ENCODE peak calls at places on chromosomes 2 and 18, in nine cellular contexts. Z is OCI-LY7, C is AG10803, X is cardiac fibroblast, D is WERI-Rb-1, E is Peyer's patch, O is fibroblast of lung, N is left lung, B is B cell. Q is an unnamed sample.

GRCh38 chr2:190912731-190913130 is 32.1 kb downstream of the GLS start:
- DNase-seq in C (peak), E (no peak), N (no peak), Z (no peak), D (no peak), X (peak), O (peak), B (no peak), Q (no peak)

GRCh38 chr2:64422466-64422865 is 31.5 kb upstream of the LGALSL start:
- DNase-seq in N (no peak), Z (no peak), X (no peak), B (no peak), O (no peak), E (no peak), D (no peak), C (no peak), Q (no peak)

GRCh38 chr18:78612318-78612717 is 367.3 kb upstream of the SALL3 start:
- DNase-seq in X (no peak), N (no peak), Z (no peak), B (no peak), D (peak), C (no peak), E (no peak), O (no peak), Q (no peak)

GRCh38 chr18:79439201-79440023 is 43.7 kb downstream of the NFATC1 start:
- DNase-seq in O (no peak), Z (no peak), B (peak), E (no peak), N (no peak), C (peak), D (no peak), X (no peak), Q (no peak)

GRCh38 chr2:113060396-113060795 is 1.4 kb downstream of the IL36RN start:
- DNase-seq in D (no peak), N (no peak), C (peak), X (peak), O (no peak), Z (no peak), E (no peak), B (no peak), Q (no peak)

GRCh38 chr2:27727257-27727656 is 44.3 kb upstream of the MRPL33 start:
- DNase-seq in D (no peak), O (no peak), C (no peak), X (peak), Z (no peak), B (no peak), E (no peak), N (no peak), Q (no peak)

GRCh38 chr2:86336350-86337234 is 834 bp downstream of the REEP1 start:
- DNase-seq in O (no peak), N (no peak), Z (no peak), B (peak), D (peak), C (no peak), X (no peak), E (no peak), Q (peak)

GRCh38 chr2:31606511-31606910 is 25.8 kb upstream of the SRD5A2 start:
- DNase-seq in N (no peak), X (no peak), O (no peak), E (no peak), B (no peak), D (no peak), C (no peak), Z (no peak), Q (no peak)

GRCh38 chr2:217849154-217849553 is 153.6 kb downstream of the TNS1 start:
- DNase-seq in O (peak), X (no peak), Z (no peak), N (no peak), D (no peak), B (no peak), C (peak), E (no peak), Q (no peak)

GRCh38 chr2:54984476-54984875 is 65.8 kb downstream of the RTN4 start:
- DNase-seq in B (no peak), O (no peak), N (no peak), X (no peak), Z (no peak), E (no peak), C (no peak), D (no peak), Q (no peak)

GRCh38 chr2:241741016-241741415 is 6.6 kb downstream of the D2HGDH start:
- DNase-seq in N (no peak), C (no peak), D (no peak), Z (no peak), B (no peak), E (no peak), O (no peak), X (peak), Q (no peak)

GRCh38 chr2:202577250-202578183 is 57.3 kb upstream of the FAM117B start:
- DNase-seq in O (no peak), X (no peak), E (no peak), D (peak), B (no peak), C (no peak), Z (no peak), N (no peak), Q (no peak)

GRCh38 chr2:215896921-215897320 is 116.4 kb downstream of the MREG start:
- DNase-seq in X (no peak), O (no peak), N (no peak), D (no peak), B (no peak), C (no peak), E (no peak), Z (no peak), Q (no peak)

GRCh38 chr18:35141077-35141476 is 99.8 kb upstream of the ZNF397 start:
- DNase-seq in B (peak), D (no peak), C (no peak), Z (peak), O (no peak), E (no peak), N (no peak), X (no peak), Q (no peak)

GRCh38 chr2:26757873-26758789 is 6.0 kb upstream of the SLC35F6 start:
- DNase-seq in O (peak), Z (no peak), N (no peak), E (no peak), D (no peak), X (peak), B (no peak), C (peak), Q (no peak)

GRCh38 chr2:222730346-222731065 is 59.0 kb downstream of the MOGAT1 start:
- DNase-seq in D (no peak), O (no peak), C (no peak), N (no peak), B (no peak), E (no peak), X (no peak), Z (peak), Q (no peak)

GRCh38 chr2:27627963-27628766 is 647 bp downstream of the CCDC121 start:
- DNase-seq in D (no peak), N (no peak), Z (peak), X (peak), E (no peak), O (peak), C (peak), B (no peak), Q (no peak)

GRCh38 chr2:128750328-128751165 is 431.9 kb upstream of the HS6ST1 start:
- DNase-seq in B (no peak), E (no peak), N (peak), O (no peak), X (no peak), C (no peak), Z (no peak), D (no peak), Q (no peak)

GRCh38 chr2:130852521-130853115 is 15.9 kb downstream of the ARHGEF4 start:
- DNase-seq in N (no peak), C (no peak), E (no peak), O (no peak), D (peak), Z (no peak), X (no peak), B (no peak), Q (no peak)

GRCh38 chr2:151654085-151654484 is 80.2 kb downstream of the NEB start:
- DNase-seq in B (no peak), Z (no peak), E (no peak), C (no peak), X (no peak), D (no peak), O (no peak), N (no peak), Q (no peak)

GRCh38 chr2:24421668-24422067 is 61.3 kb upstream of the ITSN2 start:
- DNase-seq in C (peak), Z (peak), X (peak), N (peak), O (peak), D (peak), B (peak), E (peak), Q (peak)

GRCh38 chr2:215460682-215461081 is 24.8 kb upstream of the FN1 start:
- DNase-seq in E (no peak), O (peak), Z (no peak), C (peak), N (no peak), B (no peak), D (no peak), X (peak), Q (no peak)

GRCh38 chr2:100246163-100247145 is 75.8 kb downstream of the LONRF2 start:
- DNase-seq in Z (peak), O (no peak), X (peak), C (no peak), D (peak), B (peak), N (no peak), E (no peak), Q (no peak)
- TF ChIP-seq CTCF in Z (peak), O (peak), X (peak), C (peak), D (peak), B (peak), N (no peak), E (peak), Q (peak)

GRCh38 chr2:96877513-96878159 is 7.8 kb upstream of the SEMA4C start:
- DNase-seq in Z (no peak), D (no peak), X (no peak), B (no peak), O (no peak), C (no peak), N (no peak), E (no peak), Q (no peak)
- TF ChIP-seq CTCF in Z (no peak), D (no peak), X (no peak), B (no peak), O (no peak), C (no peak), N (no peak), E (no peak), Q (no peak)

GRCh38 chr2:22701761-22702160 is 683.2 kb upstream of the KLHL29 start:
- DNase-seq in O (no peak), D (no peak), E (no peak), N (no peak), B (no peak), X (no peak), Z (no peak), C (no peak), Q (no peak)
- TF ChIP-seq CTCF in O (no peak), D (no peak), E (no peak), N (no peak), B (no peak), X (no peak), Z (no peak), C (no peak), Q (no peak)

DNA sequence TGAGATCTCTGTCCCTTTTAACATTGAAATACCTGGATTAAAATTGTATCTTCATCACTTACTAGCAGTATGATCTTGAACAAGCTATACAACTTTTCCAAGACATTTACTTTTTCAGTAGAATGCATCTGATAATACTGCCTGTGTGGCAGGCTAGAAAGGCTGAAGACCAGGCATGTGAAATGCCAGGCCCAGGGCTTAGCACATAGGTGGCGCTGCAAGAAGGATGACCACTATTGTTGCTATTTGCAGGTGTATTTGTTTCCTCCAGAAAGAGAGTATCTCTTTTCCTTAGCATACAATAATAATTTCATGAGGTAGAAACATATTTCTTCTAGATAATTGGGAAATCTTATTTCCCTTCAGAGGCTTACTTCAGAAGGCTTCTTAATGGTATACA is 331.3 kb downstream of the THSD7B start:
- DNase-seq in N (no peak), C (no peak), E (no peak), B (no peak), Z (peak), D (no peak), O (no peak), X (no peak), Q (no peak)
- TF ChIP-seq CTCF in N (no peak), C (no peak), E (no peak), B (no peak), Z (peak), D (no peak), O (no peak), X (peak), Q (no peak)

GRCh38 chr2:42012651-42013050 is 35.2 kb upstream of the PKDCC start:
- DNase-seq in B (no peak), X (no peak), D (no peak), C (no peak), E (no peak), Z (no peak), O (no peak), N (no peak), Q (no peak)
- TF ChIP-seq CTCF in B (no peak), X (no peak), D (no peak), C (peak), E (no peak), Z (peak), O (no peak), N (no peak), Q (no peak)

DNA sequence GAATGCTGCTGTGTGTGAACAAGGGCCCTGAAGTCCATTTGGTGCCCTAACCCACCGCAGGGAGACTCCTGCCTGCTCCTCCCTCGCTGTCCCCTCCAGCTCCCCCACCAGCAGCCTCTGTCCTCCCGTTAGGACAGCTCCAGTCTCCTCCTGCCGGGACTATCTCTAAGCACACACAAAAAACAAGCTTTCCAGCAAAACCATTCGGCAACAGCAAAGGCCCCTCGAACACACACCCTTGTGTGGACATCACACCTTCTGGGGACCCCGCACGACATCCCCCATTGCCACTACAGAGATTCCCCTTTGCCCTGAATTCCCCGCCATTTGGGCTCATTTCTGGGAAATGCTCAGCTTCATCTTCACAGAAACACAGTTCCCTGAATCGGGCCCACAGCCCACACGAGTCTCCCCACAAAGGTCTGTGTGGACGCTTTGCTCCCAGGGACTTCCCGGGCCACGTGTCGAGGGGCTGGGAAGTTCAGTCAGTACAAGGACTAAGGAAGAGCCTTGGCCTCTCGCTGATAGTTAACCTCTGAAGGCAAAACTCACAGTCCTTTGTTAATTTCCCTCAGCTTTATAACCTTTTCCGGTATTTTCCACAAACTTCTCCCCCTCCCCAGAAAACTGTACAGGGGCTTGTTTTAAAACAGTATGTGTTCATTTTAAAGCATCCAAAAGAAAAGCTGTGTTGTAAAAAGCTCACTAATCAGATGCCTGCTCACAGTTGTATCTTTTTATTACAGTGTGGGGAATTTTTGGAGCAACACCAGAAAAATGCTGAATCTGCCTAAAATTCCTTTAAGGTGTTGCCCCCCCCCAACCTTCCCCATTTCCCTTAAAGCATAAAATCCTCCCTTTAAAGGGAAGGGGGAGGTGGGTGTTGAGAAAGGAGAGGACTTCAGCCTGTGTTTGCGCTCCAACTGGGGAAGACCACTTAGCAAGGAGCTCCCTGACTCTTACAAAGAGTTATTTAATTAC is 25.9 kb downstream of the SMAD7 start:
- DNase-seq in N (no peak), E (no peak), D (no peak), X (no peak), Z (no peak), C (no peak), O (no peak), B (no peak), Q (no peak)
- TF ChIP-seq CTCF in N (no peak), E (no peak), D (no peak), X (peak), Z (no peak), C (no peak), O (no peak), B (no peak), Q (no peak)

GRCh38 chr2:45713591-45713990 is 62.1 kb downstream of the PRKCE start:
- DNase-seq in X (no peak), O (no peak), N (no peak), D (no peak), Z (no peak), B (no peak), E (no peak), C (no peak), Q (no peak)

GRCh38 chr2:45711224-45711623 is 59.7 kb downstream of the PRKCE start:
- DNase-seq in E (no peak), Z (no peak), B (no peak), N (no peak), X (no peak), C (no peak), D (no peak), O (no peak), Q (no peak)

GRCh38 chr2:45710468-45710867 is 59.0 kb downstream of the PRKCE start:
- DNase-seq in B (no peak), E (no peak), C (no peak), D (no peak), X (no peak), O (no peak), N (no peak), Z (no peak), Q (no peak)

GRCh38 chr2:45713126-45713525 is 61.7 kb downstream of the PRKCE start:
- DNase-seq in Z (no peak), E (no peak), C (no peak), X (no peak), D (no peak), B (no peak), N (no peak), O (no peak), Q (no peak)

GRCh38 chr2:45712538-45712937 is 61.1 kb downstream of the PRKCE start:
- DNase-seq in O (no peak), N (no peak), D (no peak), Z (no peak), X (no peak), C (no peak), B (no peak), E (no peak), Q (no peak)
- TF ChIP-seq CTCF in O (no peak), N (no peak), D (peak), Z (no peak), X (no peak), C (no peak), B (no peak), E (no peak), Q (no peak)

GRCh38 chr2:205716126-205716525 is 33.8 kb downstream of the NRP2 start:
- DNase-seq in B (no peak), O (no peak), X (peak), C (no peak), N (no peak), D (peak), E (no peak), Z (no peak), Q (no peak)
- TF ChIP-seq CTCF in B (no peak), O (peak), X (peak), C (peak), N (no peak), D (peak), E (peak), Z (no peak), Q (no peak)